ENCODE peak calls at places on chromosomes 6 and 20, in nine cellular contexts. One of them, this sample, is unnamed.
A peak's percentile ranks its signal among the peaks of the same experiment; 100 is the strongest.

GRCh38 chr6:37182736-37183590 is 13.0 kb downstream of the PIM1 start:
- DNase-seq in CD8-positive, alpha-beta T cell: peak; percentile 67
- DNase-seq in RWPE2: no peak
- DNase-seq in lower lobe of right lung: peak; percentile 73
- DNase-seq in heart left ventricle: no peak
- DNase-seq in ovary: no peak
- DNase-seq in endodermal cell: no peak
- DNase-seq in mucosa of descending colon: no peak
- DNase-seq in heart right ventricle: no peak
- DNase-seq in this sample: peak; percentile 65

GRCh38 chr6:9646346-9647042 is 768.4 kb downstream of the TFAP2A start:
- DNase-seq in RWPE2: no peak
- DNase-seq in mucosa of descending colon: no peak
- DNase-seq in heart left ventricle: no peak
- DNase-seq in lower lobe of right lung: no peak
- DNase-seq in endodermal cell: no peak
- DNase-seq in CD8-positive, alpha-beta T cell: no peak
- DNase-seq in ovary: no peak
- DNase-seq in heart right ventricle: no peak
- DNase-seq in this sample: peak; percentile 7

GRCh38 chr6:41713650-41714291 is 21.6 kb downstream of the TFEB start:
- DNase-seq in lower lobe of right lung: no peak
- DNase-seq in heart right ventricle: peak; percentile 39
- DNase-seq in heart left ventricle: no peak
- DNase-seq in RWPE2: no peak
- DNase-seq in ovary: no peak
- DNase-seq in mucosa of descending colon: no peak
- DNase-seq in CD8-positive, alpha-beta T cell: no peak
- DNase-seq in endodermal cell: no peak
- DNase-seq in this sample: no peak

GRCh38 chr6:5282191-5282623 is 20.9 kb downstream of the FARS2 start:
- DNase-seq in ovary: no peak
- DNase-seq in heart left ventricle: no peak
- DNase-seq in mucosa of descending colon: no peak
- DNase-seq in heart right ventricle: no peak
- DNase-seq in endodermal cell: peak; percentile 52
- DNase-seq in RWPE2: no peak
- DNase-seq in CD8-positive, alpha-beta T cell: no peak
- DNase-seq in lower lobe of right lung: no peak
- DNase-seq in this sample: no peak

GRCh38 chr6:56749632-56750151 is 107.0 kb upstream of the DST start:
- DNase-seq in heart right ventricle: no peak
- DNase-seq in mucosa of descending colon: no peak
- DNase-seq in lower lobe of right lung: no peak
- DNase-seq in CD8-positive, alpha-beta T cell: no peak
- DNase-seq in RWPE2: no peak
- DNase-seq in ovary: no peak
- DNase-seq in heart left ventricle: no peak
- DNase-seq in endodermal cell: no peak
- DNase-seq in this sample: peak; percentile 32

GRCh38 chr20:44112889-44113641 is 73.9 kb downstream of the JPH2 start:
- DNase-seq in RWPE2: peak; percentile 71
- DNase-seq in heart right ventricle: no peak
- DNase-seq in heart left ventricle: no peak
- DNase-seq in ovary: no peak
- DNase-seq in endodermal cell: peak; percentile 41
- DNase-seq in CD8-positive, alpha-beta T cell: no peak
- DNase-seq in mucosa of descending colon: no peak
- DNase-seq in lower lobe of right lung: no peak
- DNase-seq in this sample: no peak

GRCh38 chr6:2915150-2915549 is 12.0 kb upstream of the SERPINB9 start:
- DNase-seq in CD8-positive, alpha-beta T cell: no peak
- DNase-seq in mucosa of descending colon: no peak
- DNase-seq in heart right ventricle: no peak
- DNase-seq in endodermal cell: peak; percentile 43
- DNase-seq in heart left ventricle: no peak
- DNase-seq in ovary: no peak
- DNase-seq in RWPE2: no peak
- DNase-seq in lower lobe of right lung: no peak
- DNase-seq in this sample: no peak

GRCh38 chr6:46325561-46326525 is 155.1 kb upstream of the ENPP5 start:
- DNase-seq in CD8-positive, alpha-beta T cell: no peak
- DNase-seq in RWPE2: no peak
- DNase-seq in mucosa of descending colon: no peak
- DNase-seq in heart left ventricle: peak; percentile 63
- DNase-seq in heart right ventricle: peak; percentile 25
- DNase-seq in lower lobe of right lung: peak; percentile 41
- DNase-seq in endodermal cell: peak; percentile 52
- DNase-seq in ovary: no peak
- DNase-seq in this sample: peak; percentile 10

GRCh38 chr20:37986873-37987601 is 46.2 kb downstream of the TTI1 start:
- DNase-seq in heart right ventricle: peak; percentile 68
- DNase-seq in heart left ventricle: peak; percentile 76
- DNase-seq in CD8-positive, alpha-beta T cell: no peak
- DNase-seq in RWPE2: no peak
- DNase-seq in mucosa of descending colon: peak; percentile 42
- DNase-seq in endodermal cell: no peak
- DNase-seq in ovary: no peak
- DNase-seq in lower lobe of right lung: peak; percentile 85
- DNase-seq in this sample: peak; percentile 83

GRCh38 chr6:147117009-147117408 is 87.2 kb upstream of the STXBP5 start:
- DNase-seq in lower lobe of right lung: no peak
- DNase-seq in heart left ventricle: no peak
- DNase-seq in heart right ventricle: no peak
- DNase-seq in mucosa of descending colon: no peak
- DNase-seq in RWPE2: no peak
- DNase-seq in endodermal cell: no peak
- DNase-seq in ovary: no peak
- DNase-seq in CD8-positive, alpha-beta T cell: no peak
- DNase-seq in this sample: no peak

GRCh38 chr6:110537208-110538123 is 61.1 kb upstream of the SLC22A16 start:
- DNase-seq in heart right ventricle: no peak
- DNase-seq in ovary: no peak
- DNase-seq in RWPE2: no peak
- DNase-seq in CD8-positive, alpha-beta T cell: no peak
- DNase-seq in mucosa of descending colon: no peak
- DNase-seq in lower lobe of right lung: no peak
- DNase-seq in endodermal cell: no peak
- DNase-seq in heart left ventricle: no peak
- DNase-seq in this sample: no peak

GRCh38 chr6:158031445-158032353 is 50.0 kb downstream of the SYNJ2 start:
- DNase-seq in lower lobe of right lung: peak; percentile 82
- DNase-seq in RWPE2: peak; percentile 46
- DNase-seq in heart right ventricle: peak; percentile 77
- DNase-seq in heart left ventricle: peak; percentile 87
- DNase-seq in CD8-positive, alpha-beta T cell: peak; percentile 57
- DNase-seq in endodermal cell: peak; percentile 50
- DNase-seq in mucosa of descending colon: no peak
- DNase-seq in ovary: no peak
- DNase-seq in this sample: no peak

GRCh38 chr6:135976585-135976984 is 125.1 kb downstream of the PDE7B start:
- DNase-seq in heart left ventricle: no peak
- DNase-seq in RWPE2: no peak
- DNase-seq in ovary: no peak
- DNase-seq in endodermal cell: no peak
- DNase-seq in heart right ventricle: no peak
- DNase-seq in lower lobe of right lung: no peak
- DNase-seq in CD8-positive, alpha-beta T cell: no peak
- DNase-seq in mucosa of descending colon: no peak
- DNase-seq in this sample: no peak

GRCh38 chr6:27753668-27754407 is 158.4 kb downstream of the OR2B2 start:
- DNase-seq in lower lobe of right lung: peak; percentile 78
- DNase-seq in RWPE2: peak; percentile 87
- DNase-seq in ovary: peak; percentile 61
- DNase-seq in mucosa of descending colon: peak; percentile 68
- DNase-seq in endodermal cell: peak; percentile 94
- DNase-seq in heart right ventricle: peak; percentile 52
- DNase-seq in heart left ventricle: peak; percentile 81
- DNase-seq in CD8-positive, alpha-beta T cell: peak; percentile 64
- DNase-seq in this sample: peak; percentile 95

GRCh38 chr6:148700713-148701392 is 46.0 kb upstream of the UST start:
- DNase-seq in CD8-positive, alpha-beta T cell: no peak
- DNase-seq in heart right ventricle: no peak
- DNase-seq in heart left ventricle: no peak
- DNase-seq in endodermal cell: no peak
- DNase-seq in lower lobe of right lung: no peak
- DNase-seq in RWPE2: no peak
- DNase-seq in ovary: no peak
- DNase-seq in mucosa of descending colon: peak; percentile 21
- DNase-seq in this sample: peak; percentile 64

GRCh38 chr6:123333000-123333756 is 303.6 kb downstream of the TRDN start:
- DNase-seq in CD8-positive, alpha-beta T cell: no peak
- DNase-seq in ovary: no peak
- DNase-seq in heart right ventricle: no peak
- DNase-seq in heart left ventricle: no peak
- DNase-seq in RWPE2: no peak
- DNase-seq in lower lobe of right lung: no peak
- DNase-seq in endodermal cell: no peak
- DNase-seq in mucosa of descending colon: no peak
- DNase-seq in this sample: no peak

GRCh38 chr6:34075906-34076305 is 70.0 kb downstream of the GRM4 start:
- DNase-seq in RWPE2: no peak
- DNase-seq in heart right ventricle: no peak
- DNase-seq in lower lobe of right lung: no peak
- DNase-seq in CD8-positive, alpha-beta T cell: no peak
- DNase-seq in mucosa of descending colon: no peak
- DNase-seq in endodermal cell: no peak
- DNase-seq in ovary: no peak
- DNase-seq in heart left ventricle: no peak
- DNase-seq in this sample: no peak

GRCh38 chr6:44431118-44431725 is 43.7 kb downstream of the CDC5L start:
- DNase-seq in heart right ventricle: no peak
- DNase-seq in mucosa of descending colon: peak; percentile 80
- DNase-seq in RWPE2: no peak
- DNase-seq in CD8-positive, alpha-beta T cell: peak; percentile 31
- DNase-seq in endodermal cell: peak; percentile 67
- DNase-seq in lower lobe of right lung: no peak
- DNase-seq in heart left ventricle: no peak
- DNase-seq in ovary: peak; percentile 43
- DNase-seq in this sample: peak; percentile 59

GRCh38 chr6:88266126-88266525 is 100.0 kb upstream of the CNR1 start:
- DNase-seq in RWPE2: no peak
- DNase-seq in lower lobe of right lung: no peak
- DNase-seq in heart left ventricle: no peak
- DNase-seq in endodermal cell: no peak
- DNase-seq in CD8-positive, alpha-beta T cell: no peak
- DNase-seq in mucosa of descending colon: no peak
- DNase-seq in ovary: no peak
- DNase-seq in heart right ventricle: no peak
- DNase-seq in this sample: no peak

DNA sequence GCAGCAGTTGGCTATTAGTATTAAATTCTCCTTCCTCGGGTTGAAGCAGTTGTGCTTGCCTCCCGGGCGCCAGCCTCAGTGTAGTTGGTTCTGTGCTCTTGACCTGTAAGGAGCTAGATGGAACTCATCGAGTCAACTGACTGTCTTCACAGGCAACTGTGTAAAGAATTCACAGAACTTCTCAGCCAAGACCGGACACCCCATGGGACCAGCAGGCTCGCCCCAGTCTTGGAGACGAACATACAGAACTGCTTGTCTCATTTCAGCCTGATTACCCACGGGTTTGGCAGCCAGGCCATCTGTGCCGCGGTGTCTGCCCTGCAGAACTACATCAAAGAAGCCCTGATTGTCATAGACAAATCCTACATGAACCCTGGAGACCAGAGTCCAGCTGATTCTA is 8.5 kb downstream of the TFAP2C start:
- DNase-seq in endodermal cell: no peak
- DNase-seq in mucosa of descending colon: no peak
- DNase-seq in heart left ventricle: no peak
- DNase-seq in ovary: no peak
- DNase-seq in heart right ventricle: no peak
- DNase-seq in RWPE2: no peak
- DNase-seq in CD8-positive, alpha-beta T cell: no peak
- DNase-seq in lower lobe of right lung: no peak
- DNase-seq in this sample: no peak
- TF ChIP-seq CTCF in endodermal cell: no peak
- TF ChIP-seq CTCF in mucosa of descending colon: no peak
- TF ChIP-seq CTCF in heart left ventricle: no peak
- TF ChIP-seq CTCF in ovary: no peak
- TF ChIP-seq CTCF in heart right ventricle: no peak
- TF ChIP-seq CTCF in RWPE2: no peak
- TF ChIP-seq CTCF in CD8-positive, alpha-beta T cell: no peak
- TF ChIP-seq CTCF in lower lobe of right lung: no peak
- TF ChIP-seq CTCF in this sample: no peak

GRCh38 chr6:17169701-17170100 is 67.9 kb downstream of the STMND1 start:
- DNase-seq in heart right ventricle: no peak
- DNase-seq in lower lobe of right lung: no peak
- DNase-seq in CD8-positive, alpha-beta T cell: no peak
- DNase-seq in mucosa of descending colon: no peak
- DNase-seq in endodermal cell: no peak
- DNase-seq in ovary: no peak
- DNase-seq in heart left ventricle: no peak
- DNase-seq in RWPE2: no peak
- DNase-seq in this sample: no peak
- H3K4me3 ChIP-seq in heart right ventricle: no peak overlapping the region
- H3K4me3 ChIP-seq in lower lobe of right lung: no peak overlapping the region
- H3K4me3 ChIP-seq in CD8-positive, alpha-beta T cell: no peak overlapping the region
- H3K4me3 ChIP-seq in mucosa of descending colon: no peak overlapping the region
- H3K4me3 ChIP-seq in endodermal cell: no peak overlapping the region
- H3K4me3 ChIP-seq in ovary: no peak overlapping the region
- H3K4me3 ChIP-seq in heart left ventricle: no peak overlapping the region
- H3K4me3 ChIP-seq in RWPE2: no peak overlapping the region
- H3K4me3 ChIP-seq in this sample: no peak overlapping the region

DNA sequence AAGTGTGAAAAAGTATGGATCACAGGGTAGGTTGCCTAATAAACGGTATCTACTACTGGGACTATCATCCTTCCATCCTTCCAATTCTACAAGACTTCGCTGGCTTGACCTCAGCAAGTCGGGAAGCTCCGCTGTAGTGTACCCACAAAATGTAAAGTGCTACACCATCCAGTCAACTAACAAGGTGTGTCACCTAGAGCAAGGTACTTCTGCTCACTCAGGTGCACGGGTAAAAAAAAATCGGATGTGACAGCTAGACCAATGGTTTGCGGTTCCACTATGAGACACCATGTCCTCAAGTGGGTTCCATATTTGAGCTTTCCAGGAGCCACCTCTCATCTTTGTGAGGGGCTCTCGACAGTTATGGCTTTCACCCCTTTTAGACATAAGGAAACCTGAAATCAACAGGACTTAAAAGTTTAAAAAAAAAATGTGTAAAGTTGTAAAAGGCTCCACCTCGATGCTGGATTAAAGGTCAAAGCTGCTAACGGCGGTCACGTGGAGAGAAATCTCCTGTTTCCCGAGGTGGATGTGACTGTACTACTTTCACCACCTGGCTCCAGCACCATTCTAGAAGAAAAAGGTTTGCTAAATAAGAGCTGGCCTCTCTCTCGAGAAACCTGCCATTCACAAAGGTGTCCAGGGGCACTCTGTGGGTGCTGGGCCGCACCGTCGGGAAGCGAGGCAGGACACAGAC is 661 bp downstream of the ATP5F1E start:
- DNase-seq in heart right ventricle: no peak
- DNase-seq in heart left ventricle: no peak
- DNase-seq in CD8-positive, alpha-beta T cell: no peak
- DNase-seq in mucosa of descending colon: peak; percentile 64
- DNase-seq in endodermal cell: no peak
- DNase-seq in ovary: no peak
- DNase-seq in lower lobe of right lung: no peak
- DNase-seq in RWPE2: peak; percentile 19
- DNase-seq in this sample: peak; percentile 10
- H3K4me1 ChIP-seq in heart right ventricle: peaks cover 45% of the 10 kb centered on the region
- H3K4me1 ChIP-seq in heart left ventricle: peaks cover 44% of the 10 kb centered on the region
- H3K4me1 ChIP-seq in CD8-positive, alpha-beta T cell: peaks cover 62% of the 10 kb centered on the region
- H3K4me1 ChIP-seq in mucosa of descending colon: peaks cover 35% of the 10 kb centered on the region
- H3K4me1 ChIP-seq in endodermal cell: peaks cover 7% of the 10 kb centered on the region
- H3K4me1 ChIP-seq in ovary: peaks cover 6% of the 10 kb centered on the region
- H3K4me1 ChIP-seq in lower lobe of right lung: peaks cover 52% of the 10 kb centered on the region
- H3K4me1 ChIP-seq in RWPE2: peaks cover 44% of the 10 kb centered on the region
- H3K4me1 ChIP-seq in this sample: peaks cover 24% of the 10 kb centered on the region

GRCh38 chr6:168408504-168409136 is 32.4 kb upstream of the SMOC2 start:
- DNase-seq in lower lobe of right lung: no peak
- DNase-seq in heart right ventricle: no peak
- DNase-seq in RWPE2: no peak
- DNase-seq in mucosa of descending colon: no peak
- DNase-seq in heart left ventricle: peak; percentile 14
- DNase-seq in CD8-positive, alpha-beta T cell: no peak
- DNase-seq in endodermal cell: peak; percentile 25
- DNase-seq in ovary: no peak
- DNase-seq in this sample: no peak
- TF ChIP-seq CTCF in lower lobe of right lung: no peak
- TF ChIP-seq CTCF in heart right ventricle: no peak
- TF ChIP-seq CTCF in RWPE2: no peak
- TF ChIP-seq CTCF in mucosa of descending colon: no peak
- TF ChIP-seq CTCF in heart left ventricle: no peak
- TF ChIP-seq CTCF in CD8-positive, alpha-beta T cell: no peak
- TF ChIP-seq CTCF in endodermal cell: no peak
- TF ChIP-seq CTCF in ovary: no peak
- TF ChIP-seq CTCF in this sample: no peak